ENCODE peak calls at places on chromosomes 2 and 18, in six cellular contexts. One of them, this sample, is unnamed.

GRCh38 chr2:189835855-189836558 is 51.8 kb downstream of the PMS1 start:
- DNase-seq in HTR-8/SVneo: no peak
- DNase-seq in cardiac muscle cell: no peak
- DNase-seq in stimulated activated CD8-positive, alpha-beta memory T cell treated with anti-CD3 and anti-CD28 coated beads, Interleukin-7, amount 100 ng/mL, for 1 hour: no peak
- DNase-seq in NCI-H345: no peak
- DNase-seq in T-helper 22 cell: no peak
- DNase-seq in this sample: no peak

GRCh38 chr2:27871805-27872204 is 18.4 kb downstream of the RBKS start:
- DNase-seq in HTR-8/SVneo: no peak
- DNase-seq in cardiac muscle cell: no peak
- DNase-seq in stimulated activated CD8-positive, alpha-beta memory T cell treated with anti-CD3 and anti-CD28 coated beads, Interleukin-7, amount 100 ng/mL, for 1 hour: no peak
- DNase-seq in NCI-H345: no peak
- DNase-seq in T-helper 22 cell: no peak
- DNase-seq in this sample: no peak

GRCh38 chr2:197073701-197074433 is 147.4 kb upstream of the PGAP1 start:
- DNase-seq in HTR-8/SVneo: no peak
- DNase-seq in cardiac muscle cell: peak
- DNase-seq in stimulated activated CD8-positive, alpha-beta memory T cell treated with anti-CD3 and anti-CD28 coated beads, Interleukin-7, amount 100 ng/mL, for 1 hour: no peak
- DNase-seq in NCI-H345: no peak
- DNase-seq in T-helper 22 cell: no peak
- DNase-seq in this sample: no peak

GRCh38 chr2:240953426-240954425 is 44.7 kb upstream of the SNED1 start:
- DNase-seq in HTR-8/SVneo: no peak
- DNase-seq in cardiac muscle cell: no peak
- DNase-seq in stimulated activated CD8-positive, alpha-beta memory T cell treated with anti-CD3 and anti-CD28 coated beads, Interleukin-7, amount 100 ng/mL, for 1 hour: no peak
- DNase-seq in NCI-H345: no peak
- DNase-seq in T-helper 22 cell: no peak
- DNase-seq in this sample: no peak

GRCh38 chr2:217218269-217219140 is 358.6 kb upstream of the TNP1 start:
- DNase-seq in HTR-8/SVneo: no peak
- DNase-seq in cardiac muscle cell: peak
- DNase-seq in stimulated activated CD8-positive, alpha-beta memory T cell treated with anti-CD3 and anti-CD28 coated beads, Interleukin-7, amount 100 ng/mL, for 1 hour: no peak
- DNase-seq in NCI-H345: no peak
- DNase-seq in T-helper 22 cell: no peak
- DNase-seq in this sample: no peak

GRCh38 chr2:181294979-181295378 is 162.2 kb upstream of the ITGA4 start:
- DNase-seq in HTR-8/SVneo: no peak
- DNase-seq in cardiac muscle cell: no peak
- DNase-seq in stimulated activated CD8-positive, alpha-beta memory T cell treated with anti-CD3 and anti-CD28 coated beads, Interleukin-7, amount 100 ng/mL, for 1 hour: no peak
- DNase-seq in NCI-H345: no peak
- DNase-seq in T-helper 22 cell: no peak
- DNase-seq in this sample: no peak

GRCh38 chr2:171553858-171554257 is 31.6 kb downstream of the CYBRD1 start:
- DNase-seq in HTR-8/SVneo: no peak
- DNase-seq in cardiac muscle cell: no peak
- DNase-seq in stimulated activated CD8-positive, alpha-beta memory T cell treated with anti-CD3 and anti-CD28 coated beads, Interleukin-7, amount 100 ng/mL, for 1 hour: no peak
- DNase-seq in NCI-H345: no peak
- DNase-seq in T-helper 22 cell: no peak
- DNase-seq in this sample: no peak

GRCh38 chr2:207397917-207398655 is 131.7 kb upstream of the CREB1 start:
- DNase-seq in HTR-8/SVneo: no peak
- DNase-seq in cardiac muscle cell: no peak
- DNase-seq in stimulated activated CD8-positive, alpha-beta memory T cell treated with anti-CD3 and anti-CD28 coated beads, Interleukin-7, amount 100 ng/mL, for 1 hour: no peak
- DNase-seq in NCI-H345: no peak
- DNase-seq in T-helper 22 cell: no peak
- DNase-seq in this sample: no peak

GRCh38 chr2:121047383-121047782 is 237.6 kb downstream of the TFCP2L1 start:
- DNase-seq in HTR-8/SVneo: no peak
- DNase-seq in cardiac muscle cell: no peak
- DNase-seq in stimulated activated CD8-positive, alpha-beta memory T cell treated with anti-CD3 and anti-CD28 coated beads, Interleukin-7, amount 100 ng/mL, for 1 hour: no peak
- DNase-seq in NCI-H345: no peak
- DNase-seq in T-helper 22 cell: no peak
- DNase-seq in this sample: no peak

GRCh38 chr18:61948196-61948800 is 55.5 kb upstream of the RNF152 start:
- DNase-seq in HTR-8/SVneo: no peak
- DNase-seq in cardiac muscle cell: peak
- DNase-seq in stimulated activated CD8-positive, alpha-beta memory T cell treated with anti-CD3 and anti-CD28 coated beads, Interleukin-7, amount 100 ng/mL, for 1 hour: no peak
- DNase-seq in NCI-H345: no peak
- DNase-seq in T-helper 22 cell: no peak
- DNase-seq in this sample: no peak

GRCh38 chr18:62372156-62372555 is 47.0 kb downstream of the TNFRSF11A start:
- DNase-seq in HTR-8/SVneo: no peak
- DNase-seq in cardiac muscle cell: no peak
- DNase-seq in stimulated activated CD8-positive, alpha-beta memory T cell treated with anti-CD3 and anti-CD28 coated beads, Interleukin-7, amount 100 ng/mL, for 1 hour: no peak
- DNase-seq in NCI-H345: peak
- DNase-seq in T-helper 22 cell: no peak
- DNase-seq in this sample: no peak

GRCh38 chr18:11981633-11982366 is 493 bp downstream of the IMPA2 start:
- DNase-seq in HTR-8/SVneo: no peak
- DNase-seq in cardiac muscle cell: peak
- DNase-seq in stimulated activated CD8-positive, alpha-beta memory T cell treated with anti-CD3 and anti-CD28 coated beads, Interleukin-7, amount 100 ng/mL, for 1 hour: no peak
- DNase-seq in NCI-H345: peak
- DNase-seq in T-helper 22 cell: no peak
- DNase-seq in this sample: no peak

GRCh38 chr2:172208881-172209325 is 106.2 kb upstream of the DLX2 start:
- DNase-seq in HTR-8/SVneo: peak
- DNase-seq in cardiac muscle cell: peak
- DNase-seq in stimulated activated CD8-positive, alpha-beta memory T cell treated with anti-CD3 and anti-CD28 coated beads, Interleukin-7, amount 100 ng/mL, for 1 hour: no peak
- DNase-seq in NCI-H345: no peak
- DNase-seq in T-helper 22 cell: no peak
- DNase-seq in this sample: no peak

GRCh38 chr2:102051659-102052366 is 60.1 kb downstream of the IL1R2 start:
- DNase-seq in HTR-8/SVneo: no peak
- DNase-seq in cardiac muscle cell: peak
- DNase-seq in stimulated activated CD8-positive, alpha-beta memory T cell treated with anti-CD3 and anti-CD28 coated beads, Interleukin-7, amount 100 ng/mL, for 1 hour: no peak
- DNase-seq in NCI-H345: no peak
- DNase-seq in T-helper 22 cell: no peak
- DNase-seq in this sample: no peak

GRCh38 chr18:70377317-70377799 is 88.5 kb downstream of the SOCS6 start:
- DNase-seq in HTR-8/SVneo: peak
- DNase-seq in cardiac muscle cell: peak
- DNase-seq in stimulated activated CD8-positive, alpha-beta memory T cell treated with anti-CD3 and anti-CD28 coated beads, Interleukin-7, amount 100 ng/mL, for 1 hour: no peak
- DNase-seq in NCI-H345: no peak
- DNase-seq in T-helper 22 cell: no peak
- DNase-seq in this sample: no peak

GRCh38 chr2:61210332-61210981 is 48.5 kb downstream of the C2orf74 start:
- DNase-seq in HTR-8/SVneo: peak
- DNase-seq in cardiac muscle cell: peak
- DNase-seq in stimulated activated CD8-positive, alpha-beta memory T cell treated with anti-CD3 and anti-CD28 coated beads, Interleukin-7, amount 100 ng/mL, for 1 hour: no peak
- DNase-seq in NCI-H345: no peak
- DNase-seq in T-helper 22 cell: no peak
- DNase-seq in this sample: no peak

GRCh38 chr2:61853086-61853847 is 593 bp downstream of the FAM161A start:
- DNase-seq in HTR-8/SVneo: peak
- DNase-seq in cardiac muscle cell: no peak
- DNase-seq in stimulated activated CD8-positive, alpha-beta memory T cell treated with anti-CD3 and anti-CD28 coated beads, Interleukin-7, amount 100 ng/mL, for 1 hour: no peak
- DNase-seq in NCI-H345: peak
- DNase-seq in T-helper 22 cell: no peak
- DNase-seq in this sample: no peak

This sample was measured in activated CD8-positive, alpha-beta memory T cell treated with anti-CD3 and anti-CD28 coated beads for 1 hour.